ENCODE peak calls at places on chromosomes 3 and 15, in seven cellular contexts. One of them, this sample, is unnamed.

GRCh38 chr3:194342861-194343560 is 8.1 kb downstream of the CPN2 start:
- DNase-seq in neural crest cell: no peak
- DNase-seq in foreskin fibroblast: no peak
- DNase-seq in thyroid gland: no peak
- DNase-seq in epithelial cell of esophagus: no peak
- DNase-seq in SK-N-SH: no peak
- DNase-seq in nephron progenitor cell: no peak
- DNase-seq in this sample: no peak

GRCh38 chr3:61665121-61665520 is 103.8 kb downstream of the PTPRG start:
- DNase-seq in thyroid gland: no peak
- DNase-seq in epithelial cell of esophagus: no peak
- DNase-seq in foreskin fibroblast: no peak
- DNase-seq in SK-N-SH: no peak
- DNase-seq in neural crest cell: no peak
- DNase-seq in nephron progenitor cell: no peak
- DNase-seq in this sample: no peak

GRCh38 chr3:52456169-52456799 is 880 bp downstream of the NISCH start:
- DNase-seq in epithelial cell of esophagus: no peak
- DNase-seq in foreskin fibroblast: peak; percentile 39
- DNase-seq in SK-N-SH: peak; percentile 71
- DNase-seq in nephron progenitor cell: no peak
- DNase-seq in thyroid gland: peak; percentile 40
- DNase-seq in neural crest cell: no peak
- DNase-seq in this sample: no peak

GRCh38 chr3:57464011-57464410 is 80.1 kb downstream of the DNAH12 start:
- DNase-seq in SK-N-SH: no peak
- DNase-seq in foreskin fibroblast: no peak
- DNase-seq in thyroid gland: no peak
- DNase-seq in epithelial cell of esophagus: no peak
- DNase-seq in neural crest cell: no peak
- DNase-seq in nephron progenitor cell: no peak
- DNase-seq in this sample: no peak

GRCh38 chr3:161412117-161412516 is 40.8 kb upstream of the SPTSSB start:
- DNase-seq in thyroid gland: no peak
- DNase-seq in neural crest cell: no peak
- DNase-seq in epithelial cell of esophagus: peak; percentile 43
- DNase-seq in foreskin fibroblast: no peak
- DNase-seq in SK-N-SH: no peak
- DNase-seq in nephron progenitor cell: no peak
- DNase-seq in this sample: no peak

GRCh38 chr3:71728632-71729342 is 3.6 kb upstream of the EIF4E3 start:
- DNase-seq in nephron progenitor cell: no peak
- DNase-seq in neural crest cell: no peak
- DNase-seq in epithelial cell of esophagus: no peak
- DNase-seq in foreskin fibroblast: no peak
- DNase-seq in SK-N-SH: peak; percentile 58
- DNase-seq in thyroid gland: no peak
- DNase-seq in this sample: no peak

GRCh38 chr3:27861047-27862036 is 139.2 kb upstream of the EOMES start:
- DNase-seq in SK-N-SH: no peak
- DNase-seq in foreskin fibroblast: no peak
- DNase-seq in epithelial cell of esophagus: no peak
- DNase-seq in nephron progenitor cell: no peak
- DNase-seq in neural crest cell: no peak
- DNase-seq in thyroid gland: no peak
- DNase-seq in this sample: no peak

GRCh38 chr3:15682766-15683165 is 81.2 kb downstream of the BTD start:
- DNase-seq in neural crest cell: no peak
- DNase-seq in epithelial cell of esophagus: no peak
- DNase-seq in foreskin fibroblast: no peak
- DNase-seq in SK-N-SH: no peak
- DNase-seq in thyroid gland: no peak
- DNase-seq in nephron progenitor cell: no peak
- DNase-seq in this sample: no peak

GRCh38 chr3:182621435-182622240 is 171.7 kb upstream of the ATP11B start:
- DNase-seq in neural crest cell: no peak
- DNase-seq in thyroid gland: no peak
- DNase-seq in nephron progenitor cell: no peak
- DNase-seq in SK-N-SH: peak; percentile 26
- DNase-seq in foreskin fibroblast: no peak
- DNase-seq in epithelial cell of esophagus: no peak
- DNase-seq in this sample: no peak

GRCh38 chr15:57567909-57568308 is 23.8 kb upstream of the MYZAP start:
- DNase-seq in SK-N-SH: no peak
- DNase-seq in nephron progenitor cell: no peak
- DNase-seq in neural crest cell: no peak
- DNase-seq in epithelial cell of esophagus: no peak
- DNase-seq in thyroid gland: no peak
- DNase-seq in foreskin fibroblast: no peak
- DNase-seq in this sample: no peak

GRCh38 chr15:25789206-25789605 is 73.9 kb downstream of the ATP10A start:
- DNase-seq in epithelial cell of esophagus: no peak
- DNase-seq in neural crest cell: no peak
- DNase-seq in SK-N-SH: no peak
- DNase-seq in thyroid gland: no peak
- DNase-seq in nephron progenitor cell: no peak
- DNase-seq in foreskin fibroblast: no peak
- DNase-seq in this sample: peak; percentile 13

DNA sequence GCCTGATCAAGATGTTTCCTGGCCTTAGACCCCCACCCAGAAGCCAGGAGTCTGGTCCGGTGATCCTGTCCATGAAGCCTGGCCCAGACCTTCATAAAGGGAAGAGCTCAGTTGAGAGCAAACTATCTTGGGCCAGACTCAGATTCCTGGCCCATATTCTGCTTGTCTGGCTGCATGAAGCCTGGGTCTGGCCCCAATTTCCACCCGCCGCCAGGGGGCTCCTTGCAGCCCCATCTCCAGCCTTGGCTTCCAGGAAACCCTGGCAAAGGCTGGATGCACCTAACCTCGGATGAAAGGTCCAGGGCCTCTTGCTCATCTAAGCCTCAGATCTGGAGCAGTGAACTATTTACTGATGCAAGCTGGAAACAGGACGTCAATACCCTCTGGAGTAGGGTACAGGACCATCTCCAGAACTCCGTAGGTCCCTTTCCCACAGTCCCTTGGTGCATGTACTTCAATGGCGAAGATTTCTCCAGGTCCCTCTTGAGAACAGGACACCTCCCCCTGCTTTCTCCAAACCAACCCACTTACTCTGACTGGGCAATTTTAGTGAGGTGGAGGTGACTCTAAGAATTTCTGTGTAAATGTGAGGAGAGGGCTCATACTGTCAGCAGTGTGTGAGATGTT is 5.6 kb downstream of the FOXL2 start:
- DNase-seq in epithelial cell of esophagus: peak; percentile 65
- DNase-seq in thyroid gland: no peak
- DNase-seq in nephron progenitor cell: peak; percentile 78
- DNase-seq in neural crest cell: peak; percentile 59
- DNase-seq in SK-N-SH: peak; percentile 74
- DNase-seq in foreskin fibroblast: peak; percentile 16
- DNase-seq in this sample: no peak
- TF ChIP-seq CTCF in epithelial cell of esophagus: peak; percentile 48
- TF ChIP-seq CTCF in thyroid gland: no peak
- TF ChIP-seq CTCF in nephron progenitor cell: peak; percentile 76
- TF ChIP-seq CTCF in neural crest cell: peak; percentile 66
- TF ChIP-seq CTCF in SK-N-SH: peak; percentile 59
- TF ChIP-seq CTCF in foreskin fibroblast: peak; percentile 52
- TF ChIP-seq CTCF in this sample: peak; percentile 72

GRCh38 chr15:30904812-30905211 is 1.1 kb downstream of the FAN1 start:
- DNase-seq in thyroid gland: no peak
- DNase-seq in neural crest cell: no peak
- DNase-seq in SK-N-SH: no peak
- DNase-seq in foreskin fibroblast: no peak
- DNase-seq in nephron progenitor cell: no peak
- DNase-seq in epithelial cell of esophagus: no peak
- DNase-seq in this sample: no peak

GRCh38 chr15:30903497-30904187 is at the start of gene FAN1:
- DNase-seq in foreskin fibroblast: peak; percentile 86
- DNase-seq in thyroid gland: peak; percentile 92
- DNase-seq in nephron progenitor cell: peak; percentile 84
- DNase-seq in neural crest cell: peak; percentile 71
- DNase-seq in epithelial cell of esophagus: peak; percentile 95
- DNase-seq in SK-N-SH: peak; percentile 94
- DNase-seq in this sample: no peak

GRCh38 chr15:30906366-30906765 is 2.7 kb downstream of the FAN1 start:
- DNase-seq in foreskin fibroblast: no peak
- DNase-seq in thyroid gland: peak; percentile 78
- DNase-seq in neural crest cell: no peak
- DNase-seq in SK-N-SH: no peak
- DNase-seq in nephron progenitor cell: no peak
- DNase-seq in epithelial cell of esophagus: peak; percentile 10
- DNase-seq in this sample: no peak

GRCh38 chr15:30901889-30902288 is 1.8 kb upstream of the FAN1 start:
- DNase-seq in SK-N-SH: no peak
- DNase-seq in nephron progenitor cell: no peak
- DNase-seq in thyroid gland: no peak
- DNase-seq in neural crest cell: no peak
- DNase-seq in epithelial cell of esophagus: no peak
- DNase-seq in foreskin fibroblast: no peak
- DNase-seq in this sample: no peak

GRCh38 chr15:30905821-30906220 is 2.1 kb downstream of the FAN1 start:
- DNase-seq in SK-N-SH: no peak
- DNase-seq in nephron progenitor cell: no peak
- DNase-seq in epithelial cell of esophagus: no peak
- DNase-seq in thyroid gland: no peak
- DNase-seq in neural crest cell: no peak
- DNase-seq in foreskin fibroblast: no peak
- DNase-seq in this sample: no peak
- TF ChIP-seq CTCF in SK-N-SH: peak; percentile 35
- TF ChIP-seq CTCF in nephron progenitor cell: no peak
- TF ChIP-seq CTCF in epithelial cell of esophagus: no peak
- TF ChIP-seq CTCF in thyroid gland: no peak
- TF ChIP-seq CTCF in neural crest cell: no peak
- TF ChIP-seq CTCF in foreskin fibroblast: peak; percentile 26
- TF ChIP-seq CTCF in this sample: peak; percentile 27

GRCh38 chr15:75145027-75145841 is 56.4 kb upstream of the C15orf39 start:
- DNase-seq in thyroid gland: no peak
- DNase-seq in nephron progenitor cell: no peak
- DNase-seq in neural crest cell: no peak
- DNase-seq in epithelial cell of esophagus: no peak
- DNase-seq in SK-N-SH: no peak
- DNase-seq in foreskin fibroblast: no peak
- DNase-seq in this sample: no peak
- TF ChIP-seq CTCF in thyroid gland: no peak
- TF ChIP-seq CTCF in nephron progenitor cell: no peak
- TF ChIP-seq CTCF in neural crest cell: no peak
- TF ChIP-seq CTCF in epithelial cell of esophagus: no peak
- TF ChIP-seq CTCF in SK-N-SH: no peak
- TF ChIP-seq CTCF in foreskin fibroblast: no peak
- TF ChIP-seq CTCF in this sample: peak; percentile 17

DNA sequence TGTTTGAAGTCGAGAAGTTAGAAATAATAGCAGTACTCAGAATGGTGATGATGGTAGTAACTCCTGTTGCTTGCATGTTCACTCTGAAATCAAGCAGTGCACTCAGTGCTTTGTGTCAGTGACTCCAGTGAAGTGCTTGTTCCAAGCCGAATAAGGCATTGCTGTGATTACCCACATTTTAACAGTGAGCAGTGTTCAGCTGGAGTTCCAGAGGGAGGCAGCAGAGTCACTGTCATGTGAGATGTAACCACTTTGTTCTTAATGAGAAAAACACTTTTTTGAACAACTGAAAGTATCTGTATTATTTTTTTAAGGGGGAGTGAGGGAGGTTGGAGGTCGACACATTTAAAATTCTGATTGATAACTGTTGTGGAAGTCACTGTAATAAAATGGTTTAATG is 3.7 kb downstream of the MDFIC2 start:
- DNase-seq in foreskin fibroblast: no peak
- DNase-seq in neural crest cell: no peak
- DNase-seq in nephron progenitor cell: peak; percentile 15
- DNase-seq in epithelial cell of esophagus: peak; percentile 13
- DNase-seq in thyroid gland: peak; percentile 49
- DNase-seq in SK-N-SH: peak; percentile 11
- DNase-seq in this sample: no peak
- TF ChIP-seq CTCF in foreskin fibroblast: no peak
- TF ChIP-seq CTCF in neural crest cell: peak; percentile 42
- TF ChIP-seq CTCF in nephron progenitor cell: peak; percentile 16
- TF ChIP-seq CTCF in epithelial cell of esophagus: peak; percentile 34
- TF ChIP-seq CTCF in thyroid gland: peak; percentile 32
- TF ChIP-seq CTCF in SK-N-SH: peak; percentile 33
- TF ChIP-seq CTCF in this sample: peak; percentile 77